ENCODE peak calls at places on chromosomes 1 and 21, in five cellular contexts. X is EL, I is COR-L47, E is fibroblast of villous mesenchyme, O is brain microvascular endothelial cell. Q is an unnamed sample.

GRCh38 chr1:94228640-94229375 is 8.6 kb downstream of the ARHGAP29 start:
- DNase-seq in X (no peak), I (no peak), E (peak), O (no peak), Q (no peak)

GRCh38 chr1:161390559-161390858 is 22.8 kb upstream of the CFAP126 start:
- DNase-seq in X (no peak), I (no peak), E (no peak), O (no peak), Q (peak)

GRCh38 chr1:206117151-206117948 is at the start of gene AVPR1B:
- DNase-seq in X (peak), I (peak), E (peak), O (peak), Q (peak)

GRCh38 chr1:162009501-162010174 is 14.0 kb downstream of the OLFML2B start:
- DNase-seq in X (no peak), I (no peak), E (no peak), O (no peak), Q (no peak)

GRCh38 chr1:152962876-152963415 is 7.5 kb upstream of the SPRR4 start:
- DNase-seq in X (no peak), I (no peak), E (no peak), O (no peak), Q (no peak)

GRCh38 chr1:94648225-94649007 is 106.9 kb upstream of the F3 start:
- DNase-seq in X (peak), I (no peak), E (peak), O (peak), Q (peak)

GRCh38 chr1:162564762-162565218 is 3.3 kb downstream of the UAP1 start:
- DNase-seq in X (peak), I (no peak), E (no peak), O (no peak), Q (no peak)

GRCh38 chr1:25182629-25183028 is 49.7 kb downstream of the SYF2 start:
- DNase-seq in X (peak), I (no peak), E (peak), O (peak), Q (no peak)

GRCh38 chr1:229941785-229942184 is 125.3 kb upstream of the GALNT2 start:
- DNase-seq in X (no peak), I (no peak), E (no peak), O (no peak), Q (no peak)

GRCh38 chr1:15974855-15975254 is 1.0 kb downstream of the ZBTB17 start:
- DNase-seq in X (no peak), I (no peak), E (no peak), O (no peak), Q (no peak)

GRCh38 chr1:18913065-18913502 is 10.7 kb upstream of the ALDH4A1 start:
- DNase-seq in X (peak), I (peak), E (peak), O (peak), Q (peak)

GRCh38 chr21:42537106-42537742 is 23.6 kb downstream of the SLC37A1 start:
- DNase-seq in X (no peak), I (no peak), E (peak), O (no peak), Q (no peak)